ENCODE peak calls at places on chromosomes 11 and 22, in four cellular contexts. N, R, I and X are unnamed samples.

GRCh38 chr22:20591660-20592310 is 84.4 kb downstream of the MED15 start:
- DNase-seq in N (peak), R (peak), I (no peak), X (no peak)

GRCh38 chr11:106794058-106794457 is 224.2 kb downstream of the GUCY1A2 start:
- DNase-seq in I (no peak), R (no peak), N (no peak), X (no peak)

GRCh38 chr11:33869511-33870422 is 22.1 kb downstream of the LMO2 start:
- DNase-seq in N (peak), R (no peak), I (no peak), X (no peak)

GRCh38 chr11:130457909-130458729 is 9.7 kb downstream of the ADAMTS15 start:
- DNase-seq in N (no peak), I (no peak), R (no peak), X (no peak)

GRCh38 chr11:115676206-115676605 is 172.0 kb upstream of the CADM1 start:
- DNase-seq in R (no peak), N (no peak), I (no peak), X (no peak)

GRCh38 chr22:32413715-32414114 is 1.7 kb upstream of the RTCB start:
- DNase-seq in N (no peak), R (peak), I (no peak), X (no peak)

GRCh38 chr11:68536706-68537105 is 76.2 kb downstream of the PPP6R3 start:
- DNase-seq in I (no peak), R (no peak), N (no peak), X (no peak)

GRCh38 chr22:25816522-25817059 is 74.6 kb downstream of the MYO18B start:
- DNase-seq in N (no peak), R (no peak), I (no peak), X (no peak)

GRCh38 chr11:19345848-19346681 is 105.3 kb upstream of the E2F8 start:
- DNase-seq in I (no peak), R (no peak), N (peak), X (no peak)

GRCh38 chr11:126210871-126211235 is 597 bp downstream of the RPUSD4 start:
- DNase-seq in N (no peak), R (no peak), I (no peak), X (no peak)

GRCh38 chr11:128343870-128344269 is 243.5 kb downstream of the ETS1 start:
- DNase-seq in N (no peak), R (no peak), I (no peak), X (no peak)

GRCh38 chr11:92627615-92628201 is 341.7 kb upstream of the MTNR1B start:
- DNase-seq in I (no peak), N (no peak), R (no peak), X (no peak)

GRCh38 chr11:124920870-124921609 is 2.0 kb downstream of the HEPN1 start:
- DNase-seq in R (no peak), I (no peak), N (peak), X (peak)

GRCh38 chr11:625636-626319 is 1.0 kb upstream of the CDHR5 start:
- DNase-seq in I (no peak), N (no peak), R (no peak), X (no peak)

DNA sequence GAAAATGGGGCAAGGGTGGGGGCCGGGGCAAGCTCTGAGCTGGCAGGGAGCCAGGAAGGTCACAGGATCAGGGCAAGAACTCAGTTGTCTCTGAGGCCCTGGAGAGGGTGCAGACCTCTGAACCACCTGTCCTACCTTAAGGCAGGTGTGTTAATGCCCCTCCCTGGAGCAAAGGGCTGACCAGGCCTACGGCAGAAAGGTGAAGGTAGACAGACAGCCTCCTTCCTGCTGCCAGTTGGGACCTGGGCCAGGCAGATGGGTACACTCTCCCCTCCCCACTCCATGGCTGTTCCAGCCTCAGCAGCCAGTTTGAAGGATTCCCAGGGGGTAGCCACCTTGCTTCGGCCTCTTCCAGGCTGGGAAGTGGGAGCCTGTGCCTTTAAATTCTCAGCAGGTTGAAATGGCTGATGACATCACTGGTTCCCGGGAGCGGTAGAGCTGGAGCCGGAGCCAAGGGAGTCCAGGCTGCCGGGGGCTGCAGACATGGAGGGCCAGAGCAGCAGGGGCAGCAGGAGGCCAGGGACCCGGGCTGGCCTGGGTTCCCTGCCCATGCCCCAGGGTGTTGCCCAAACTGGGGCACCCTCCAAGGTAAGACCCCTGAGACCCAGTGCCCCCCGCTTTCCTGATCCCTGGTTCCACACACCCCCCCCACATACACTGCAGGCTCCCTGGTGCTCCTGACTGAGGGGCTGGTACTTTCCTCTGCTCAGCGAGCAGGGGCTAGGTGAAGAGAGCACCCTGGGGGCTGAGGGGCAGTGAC is at the start of gene INPP5J:
- DNase-seq in N (no peak), R (peak), I (no peak), X (no peak)
- TF ChIP-seq SUZ12 in N (no peak), R (no peak), I (no peak), X (no peak)

DNA sequence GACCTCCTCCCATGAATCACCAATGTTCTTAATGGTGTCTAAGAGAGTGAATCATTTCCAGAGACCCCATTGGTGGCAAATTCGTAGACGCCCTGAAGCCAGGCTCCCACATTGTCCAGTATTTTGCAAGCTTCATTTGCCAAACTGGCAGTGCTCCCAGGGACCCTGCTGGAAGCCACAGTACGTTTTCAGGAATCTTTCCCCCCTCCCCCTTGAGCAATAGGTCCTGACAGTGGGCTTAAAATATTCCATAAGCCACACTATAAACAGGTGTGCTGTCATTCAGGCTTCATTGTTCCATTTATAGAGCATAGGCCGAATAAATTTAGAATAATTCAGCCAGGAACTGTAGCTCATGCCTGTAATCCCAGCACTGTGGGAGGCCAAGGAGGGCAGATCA is 125.3 kb downstream of the MORC2 start:
- DNase-seq in R (no peak), I (no peak), N (no peak), X (no peak)
- TF ChIP-seq YY1 in R (no peak), I (no peak), N (no peak), X (no peak)

GRCh38 chr22:39268645-39269044 is 23.9 kb upstream of the PDGFB start:
- DNase-seq in N (no peak), R (no peak), I (no peak), X (no peak)
- TF ChIP-seq SUZ12 in N (no peak), R (no peak), I (no peak), X (no peak)

DNA sequence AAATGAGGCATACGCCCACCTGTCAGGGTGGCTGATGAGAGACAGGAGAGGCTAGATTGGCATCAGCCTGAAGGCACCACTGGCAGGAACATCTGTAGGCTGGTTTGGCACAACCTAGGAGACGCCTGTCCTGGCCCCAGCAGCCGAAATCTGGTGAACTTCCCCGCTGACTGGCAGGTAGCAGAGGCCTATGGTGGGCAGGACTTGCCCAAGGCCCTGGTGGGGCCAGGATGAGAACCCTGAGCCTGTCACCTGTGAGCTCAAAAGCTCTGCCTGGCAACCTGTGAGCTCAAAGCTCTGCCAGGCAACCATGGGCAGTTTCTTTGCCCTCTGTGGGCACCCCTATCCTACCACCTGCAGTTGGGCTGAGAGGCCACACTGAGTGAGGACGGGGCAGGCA is 2.5 kb downstream of the DERL3 start:
- DNase-seq in I (no peak), R (no peak), N (no peak), X (no peak)
- TF ChIP-seq YY1 in I (no peak), R (no peak), N (no peak), X (no peak)

GRCh38 chr11:108891909-108892511 is 227.1 kb downstream of the DDX10 start:
- DNase-seq in I (no peak), R (no peak), N (no peak), X (no peak)

GRCh38 chr11:108886608-108887007 is 221.7 kb downstream of the DDX10 start:
- DNase-seq in R (no peak), I (no peak), N (no peak), X (no peak)

GRCh38 chr11:108891143-108891542 is 226.3 kb downstream of the DDX10 start:
- DNase-seq in R (no peak), I (no peak), N (no peak), X (no peak)

GRCh38 chr11:108887436-108888238 is 222.8 kb downstream of the DDX10 start:
- DNase-seq in I (no peak), R (no peak), N (no peak), X (no peak)

GRCh38 chr11:108890482-108891092 is 225.7 kb downstream of the DDX10 start:
- DNase-seq in I (no peak), R (no peak), N (no peak), X (no peak)
- TF ChIP-seq SUZ12 in I (no peak), R (no peak), N (no peak), X (no peak)

GRCh38 chr11:8383227-8383626 is 119.5 kb upstream of the LMO1 start:
- DNase-seq in R (no peak), I (no peak), N (no peak), X (no peak)
- TF ChIP-seq YY1 in R (no peak), I (no peak), N (no peak), X (no peak)

GRCh38 chr11:32090774-32091370 is at the start of gene RCN1:
- DNase-seq in R (peak), I (no peak), N (peak), X (peak)
- TF ChIP-seq SUZ12 in R (no peak), I (no peak), N (no peak), X (no peak)

GRCh38 chr11:76443254-76443935 is 1.4 kb upstream of the EMSY start:
- DNase-seq in R (no peak), N (no peak), I (no peak), X (no peak)

GRCh38 chr11:76444065-76444383 is 794 bp upstream of the EMSY start:
- DNase-seq in R (no peak), N (no peak), I (no peak), X (no peak)

GRCh38 chr11:76448506-76448905 is 3.7 kb downstream of the EMSY start:
- DNase-seq in N (no peak), I (no peak), R (no peak), X (no peak)

GRCh38 chr11:76444384-76445121 is at the start of gene EMSY:
- DNase-seq in N (peak), R (peak), I (peak), X (peak)

DNA sequence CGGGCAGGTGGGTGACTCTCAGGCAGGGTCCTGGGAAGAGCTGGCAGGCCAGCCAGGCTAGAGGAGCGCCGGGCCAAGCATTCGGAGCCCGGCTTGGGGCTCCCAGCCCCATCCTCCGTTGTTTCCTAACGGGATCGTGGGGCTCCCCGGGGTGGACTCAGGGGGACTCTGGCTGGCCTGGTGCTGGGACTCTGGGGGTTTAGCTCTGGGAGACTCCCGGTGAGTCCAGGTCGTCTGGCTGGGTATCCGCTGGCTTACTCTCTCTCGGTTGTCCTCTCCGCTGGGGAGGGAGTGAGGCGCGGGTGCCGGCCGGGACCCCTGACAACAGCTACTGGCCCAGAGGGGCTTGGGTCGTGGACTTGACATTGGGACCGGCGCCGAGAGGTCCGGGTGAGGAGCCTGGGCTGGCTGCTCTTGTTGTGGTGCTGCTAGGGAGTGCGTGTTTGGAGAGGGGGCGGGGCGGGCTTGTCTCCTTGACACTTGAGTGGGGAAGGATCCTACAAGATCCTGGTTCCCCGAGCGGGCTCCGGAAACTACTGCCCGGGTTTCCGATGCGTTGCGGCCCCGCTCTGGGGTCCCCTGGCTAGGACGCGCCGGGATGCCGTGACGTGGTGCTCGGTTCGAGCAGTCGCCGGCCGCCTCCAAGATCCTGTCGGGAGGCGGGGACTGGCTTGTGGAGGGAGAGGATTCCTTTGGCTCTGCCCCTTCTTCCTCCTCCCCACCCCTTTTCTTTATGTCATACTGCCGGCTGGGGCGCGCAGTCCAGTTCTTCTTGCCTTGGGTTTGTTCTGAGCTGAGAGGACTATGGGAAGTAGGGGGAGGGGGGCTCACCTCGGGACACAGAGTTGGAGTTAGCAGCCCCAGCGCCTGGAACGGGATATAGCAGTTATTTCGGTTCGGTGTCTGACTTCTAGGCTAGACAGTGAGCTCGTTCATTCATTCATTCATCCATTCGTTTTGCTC is 585 bp downstream of the EMSY start:
- DNase-seq in N (peak), R (peak), I (no peak), X (peak)
- TF ChIP-seq YY1 in N (no peak), R (no peak), I (no peak), X (no peak)